ENCODE peak calls at places on chromosomes 11 and 22, in five cellular contexts. One of them, this sample, is unnamed.

GRCh38 chr22:49961601-49962011 is 1.0 kb downstream of the PIM3 start:
- DNase-seq in heart left ventricle: no peak
- DNase-seq in IMR-90: no peak
- DNase-seq in pancreas: peak
- DNase-seq in A673: peak
- DNase-seq in this sample: no peak

GRCh38 chr11:110308071-110308470 is 11.7 kb upstream of the RDX start:
- DNase-seq in heart left ventricle: no peak
- DNase-seq in IMR-90: no peak
- DNase-seq in pancreas: no peak
- DNase-seq in A673: no peak
- DNase-seq in this sample: no peak

GRCh38 chr22:43109921-43110443 is 568 bp upstream of the BIK start:
- DNase-seq in heart left ventricle: no peak
- DNase-seq in IMR-90: no peak
- DNase-seq in pancreas: no peak
- DNase-seq in A673: no peak
- DNase-seq in this sample: no peak

GRCh38 chr11:120527111-120527748 is 15.7 kb downstream of the GRIK4 start:
- DNase-seq in heart left ventricle: no peak
- DNase-seq in IMR-90: peak
- DNase-seq in pancreas: no peak
- DNase-seq in A673: no peak
- DNase-seq in this sample: peak

GRCh38 chr11:69122642-69123431 is 32.9 kb upstream of the SMIM38 start:
- DNase-seq in heart left ventricle: peak
- DNase-seq in IMR-90: peak
- DNase-seq in pancreas: peak
- DNase-seq in A673: peak
- DNase-seq in this sample: no peak

GRCh38 chr11:57359396-57359795 is 21.2 kb downstream of the P2RX3 start:
- DNase-seq in heart left ventricle: no peak
- DNase-seq in IMR-90: no peak
- DNase-seq in pancreas: no peak
- DNase-seq in A673: no peak
- DNase-seq in this sample: no peak

GRCh38 chr11:71502026-71502425 is 25.0 kb upstream of the KRTAP5-7 start:
- DNase-seq in heart left ventricle: no peak
- DNase-seq in IMR-90: no peak
- DNase-seq in pancreas: no peak
- DNase-seq in A673: no peak
- DNase-seq in this sample: no peak

GRCh38 chr11:116827461-116827860 is 2.2 kb upstream of the APOC3 start:
- DNase-seq in heart left ventricle: no peak
- DNase-seq in IMR-90: no peak
- DNase-seq in pancreas: no peak
- DNase-seq in A673: no peak
- DNase-seq in this sample: no peak

GRCh38 chr22:24706050-24706449 is 68.5 kb downstream of the PIWIL3 start:
- DNase-seq in heart left ventricle: no peak
- DNase-seq in IMR-90: no peak
- DNase-seq in pancreas: no peak
- DNase-seq in A673: no peak
- DNase-seq in this sample: peak

GRCh38 chr11:5257296-5257695 is 2.7 kb upstream of the HBG2 start:
- DNase-seq in heart left ventricle: no peak
- DNase-seq in IMR-90: no peak
- DNase-seq in pancreas: no peak
- DNase-seq in A673: no peak
- DNase-seq in this sample: no peak

GRCh38 chr11:133809525-133810178 is 35.7 kb downstream of the SPATA19 start:
- DNase-seq in heart left ventricle: no peak
- DNase-seq in IMR-90: no peak
- DNase-seq in pancreas: no peak
- DNase-seq in A673: no peak
- DNase-seq in this sample: no peak

GRCh38 chr11:33778682-33779081 is 4.4 kb upstream of the FBXO3 start:
- DNase-seq in heart left ventricle: no peak
- DNase-seq in IMR-90: peak
- DNase-seq in pancreas: no peak
- DNase-seq in A673: peak
- DNase-seq in this sample: peak

GRCh38 chr11:107017104-107017432 is 1.2 kb downstream of the GUCY1A2 start:
- DNase-seq in heart left ventricle: no peak
- DNase-seq in IMR-90: no peak
- DNase-seq in pancreas: no peak
- DNase-seq in A673: no peak
- DNase-seq in this sample: no peak

GRCh38 chr22:42651134-42651533 is 1.9 kb upstream of the CYB5R3 start:
- DNase-seq in heart left ventricle: no peak
- DNase-seq in IMR-90: peak
- DNase-seq in pancreas: no peak
- DNase-seq in A673: no peak
- DNase-seq in this sample: no peak

GRCh38 chr11:83706581-83706980 is 420.4 kb upstream of the CCDC90B start:
- DNase-seq in heart left ventricle: no peak
- DNase-seq in IMR-90: no peak
- DNase-seq in pancreas: no peak
- DNase-seq in A673: no peak
- DNase-seq in this sample: no peak
- H3K27ac ChIP-seq in heart left ventricle: no peak
- H3K27ac ChIP-seq in IMR-90: no peak
- H3K27ac ChIP-seq in pancreas: no peak
- H3K27ac ChIP-seq in A673: no peak
- H3K27ac ChIP-seq in this sample: no peak

DNA sequence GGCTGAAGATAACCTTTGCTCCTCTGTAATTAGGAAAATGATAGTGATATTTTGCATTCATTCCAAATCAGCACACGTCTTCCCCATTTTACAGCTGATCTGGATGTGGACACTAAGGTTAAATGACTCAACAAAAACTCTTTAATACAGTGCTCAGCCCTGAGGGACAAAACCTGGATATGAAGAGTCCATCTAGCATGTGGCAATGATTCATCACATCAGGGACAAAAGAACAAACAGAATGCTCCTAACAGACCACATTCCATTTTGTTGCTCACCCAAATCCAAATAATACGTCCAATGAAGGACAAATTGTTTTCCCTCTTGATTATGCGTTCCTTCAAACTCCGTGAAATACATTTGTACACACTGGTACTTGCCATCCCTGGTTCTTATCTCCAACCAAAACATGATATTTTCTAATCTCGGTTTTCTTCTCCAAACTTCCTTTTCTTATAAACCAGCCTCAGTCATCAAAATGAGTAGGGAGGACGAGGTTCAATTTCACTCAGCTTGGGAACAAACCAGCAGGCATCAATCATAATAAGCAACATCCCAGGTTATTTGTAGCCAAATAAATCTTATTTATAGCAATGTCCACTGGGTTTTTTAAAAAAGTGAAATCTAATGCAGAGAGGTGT is 53.7 kb upstream of the MTMR2 start:
- DNase-seq in heart left ventricle: no peak
- DNase-seq in IMR-90: peak
- DNase-seq in pancreas: no peak
- DNase-seq in A673: no peak
- DNase-seq in this sample: no peak
- H3K27ac ChIP-seq in heart left ventricle: no peak
- H3K27ac ChIP-seq in IMR-90: no peak
- H3K27ac ChIP-seq in pancreas: no peak
- H3K27ac ChIP-seq in A673: no peak
- H3K27ac ChIP-seq in this sample: no peak

GRCh38 chr11:73310076-73310475 is 2.0 kb downstream of the ARHGEF17 start:
- DNase-seq in heart left ventricle: no peak
- DNase-seq in IMR-90: no peak
- DNase-seq in pancreas: no peak
- DNase-seq in A673: no peak
- DNase-seq in this sample: no peak
- H3K27ac ChIP-seq in heart left ventricle: peak
- H3K27ac ChIP-seq in IMR-90: peak
- H3K27ac ChIP-seq in pancreas: peak
- H3K27ac ChIP-seq in A673: no peak
- H3K27ac ChIP-seq in this sample: no peak

GRCh38 chr11:44268073-44268806 is 41.7 kb downstream of the ALX4 start:
- DNase-seq in heart left ventricle: no peak
- DNase-seq in IMR-90: no peak
- DNase-seq in pancreas: no peak
- DNase-seq in A673: no peak
- DNase-seq in this sample: no peak

GRCh38 chr11:44268807-44269080 is 41.2 kb downstream of the ALX4 start:
- DNase-seq in heart left ventricle: no peak
- DNase-seq in IMR-90: no peak
- DNase-seq in pancreas: no peak
- DNase-seq in A673: no peak
- DNase-seq in this sample: no peak

GRCh38 chr11:44269369-44270351 is 40.3 kb downstream of the ALX4 start:
- DNase-seq in heart left ventricle: no peak
- DNase-seq in IMR-90: peak
- DNase-seq in pancreas: no peak
- DNase-seq in A673: no peak
- DNase-seq in this sample: no peak

GRCh38 chr11:44270403-44271192 is 39.3 kb downstream of the ALX4 start:
- DNase-seq in heart left ventricle: no peak
- DNase-seq in IMR-90: no peak
- DNase-seq in pancreas: no peak
- DNase-seq in A673: no peak
- DNase-seq in this sample: no peak

GRCh38 chr11:44271286-44271685 is 38.7 kb downstream of the ALX4 start:
- DNase-seq in heart left ventricle: no peak
- DNase-seq in IMR-90: no peak
- DNase-seq in pancreas: no peak
- DNase-seq in A673: no peak
- DNase-seq in this sample: no peak
- H3K27ac ChIP-seq in heart left ventricle: no peak
- H3K27ac ChIP-seq in IMR-90: no peak
- H3K27ac ChIP-seq in pancreas: no peak
- H3K27ac ChIP-seq in A673: peak
- H3K27ac ChIP-seq in this sample: no peak

GRCh38 chr22:31122196-31122531 is 602 bp upstream of the INPP5J start:
- DNase-seq in heart left ventricle: peak
- DNase-seq in IMR-90: no peak
- DNase-seq in pancreas: no peak
- DNase-seq in A673: no peak
- DNase-seq in this sample: peak

GRCh38 chr22:31120230-31120629 is 2.5 kb upstream of the INPP5J start:
- DNase-seq in heart left ventricle: no peak
- DNase-seq in IMR-90: no peak
- DNase-seq in pancreas: no peak
- DNase-seq in A673: no peak
- DNase-seq in this sample: no peak

GRCh38 chr22:31120642-31121041 is 2.1 kb upstream of the INPP5J start:
- DNase-seq in heart left ventricle: no peak
- DNase-seq in IMR-90: no peak
- DNase-seq in pancreas: no peak
- DNase-seq in A673: no peak
- DNase-seq in this sample: no peak

GRCh38 chr22:31122532-31123291 is at the start of gene INPP5J:
- DNase-seq in heart left ventricle: peak
- DNase-seq in IMR-90: peak
- DNase-seq in pancreas: peak
- DNase-seq in A673: peak
- DNase-seq in this sample: peak

DNA sequence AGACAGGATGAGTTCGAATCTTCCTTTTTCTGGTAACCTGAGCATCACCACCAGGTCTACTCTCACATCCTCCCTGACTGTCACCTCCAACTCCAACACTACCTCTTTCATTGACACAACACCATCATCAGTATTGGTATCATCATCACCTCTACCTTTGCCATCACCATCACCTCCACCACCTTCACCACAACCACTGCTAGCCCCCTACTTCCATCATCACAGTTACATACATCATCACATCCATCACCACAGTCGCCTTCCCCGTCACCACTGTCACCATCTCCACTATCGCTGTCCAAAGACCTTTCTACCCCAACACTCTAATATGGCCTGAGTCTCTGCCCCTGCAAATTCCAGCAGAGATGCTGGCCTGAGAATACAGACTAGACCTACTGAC is 1.4 kb upstream of the INPP5J start:
- DNase-seq in heart left ventricle: no peak
- DNase-seq in IMR-90: no peak
- DNase-seq in pancreas: no peak
- DNase-seq in A673: no peak
- DNase-seq in this sample: no peak
- H3K27ac ChIP-seq in heart left ventricle: peak
- H3K27ac ChIP-seq in IMR-90: no peak
- H3K27ac ChIP-seq in pancreas: no peak
- H3K27ac ChIP-seq in A673: no peak
- H3K27ac ChIP-seq in this sample: no peak

DNA sequence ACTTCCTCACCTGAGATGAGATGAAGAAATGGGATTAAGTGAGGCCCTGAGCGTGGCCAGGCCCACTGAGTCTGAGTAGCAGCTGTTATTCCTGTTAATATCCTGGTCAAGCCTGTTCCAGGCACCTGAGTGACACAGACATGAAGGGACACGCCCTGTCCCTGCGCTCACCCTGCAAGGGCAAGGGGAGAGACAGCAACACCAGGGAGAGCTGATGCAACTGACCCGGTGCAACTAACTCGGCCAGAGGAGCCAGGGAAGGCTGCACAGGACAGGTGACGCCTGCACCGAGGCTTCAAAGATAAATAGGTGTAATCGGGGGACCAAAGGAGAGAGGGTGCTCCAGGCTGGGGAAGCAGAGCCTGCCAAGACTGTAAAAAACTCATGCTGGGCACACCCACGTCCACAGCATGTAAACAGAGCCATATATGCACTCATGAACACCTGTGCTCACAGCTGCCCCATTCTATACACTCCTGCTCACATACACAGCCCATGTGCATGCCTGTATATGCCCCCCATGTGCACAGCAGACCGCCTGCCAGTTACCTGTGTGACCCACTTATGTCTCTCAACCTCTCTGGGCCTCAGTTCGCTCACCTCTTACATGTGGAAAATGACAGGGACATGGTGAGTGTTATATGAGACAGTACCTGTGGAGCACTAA is 22.8 kb upstream of the GCAT start:
- DNase-seq in heart left ventricle: no peak
- DNase-seq in IMR-90: no peak
- DNase-seq in pancreas: no peak
- DNase-seq in A673: no peak
- DNase-seq in this sample: peak
- H3K27ac ChIP-seq in heart left ventricle: no peak
- H3K27ac ChIP-seq in IMR-90: no peak
- H3K27ac ChIP-seq in pancreas: no peak
- H3K27ac ChIP-seq in A673: no peak
- H3K27ac ChIP-seq in this sample: peak

GRCh38 chr11:125869526-125869925 is 17.9 kb upstream of the HYLS1 start:
- DNase-seq in heart left ventricle: no peak
- DNase-seq in IMR-90: no peak
- DNase-seq in pancreas: no peak
- DNase-seq in A673: no peak
- DNase-seq in this sample: no peak

GRCh38 chr11:125871391-125872137 is 15.9 kb upstream of the HYLS1 start:
- DNase-seq in heart left ventricle: no peak
- DNase-seq in IMR-90: peak
- DNase-seq in pancreas: peak
- DNase-seq in A673: peak
- DNase-seq in this sample: peak

GRCh38 chr11:125872138-125872491 is 15.4 kb upstream of the HYLS1 start:
- DNase-seq in heart left ventricle: no peak
- DNase-seq in IMR-90: no peak
- DNase-seq in pancreas: no peak
- DNase-seq in A673: no peak
- DNase-seq in this sample: no peak

GRCh38 chr11:125874556-125875124 is 12.8 kb upstream of the HYLS1 start:
- DNase-seq in heart left ventricle: peak
- DNase-seq in IMR-90: peak
- DNase-seq in pancreas: peak
- DNase-seq in A673: peak
- DNase-seq in this sample: peak

GRCh38 chr11:125873881-125874555 is 13.4 kb upstream of the HYLS1 start:
- DNase-seq in heart left ventricle: no peak
- DNase-seq in IMR-90: no peak
- DNase-seq in pancreas: no peak
- DNase-seq in A673: no peak
- DNase-seq in this sample: no peak
- H3K27ac ChIP-seq in heart left ventricle: no peak
- H3K27ac ChIP-seq in IMR-90: no peak
- H3K27ac ChIP-seq in pancreas: no peak
- H3K27ac ChIP-seq in A673: no peak
- H3K27ac ChIP-seq in this sample: no peak

This sample was measured in WERI-Rb-1.